ENCODE peak calls at places on chromosomes 4 and X, in six cellular contexts. One of them, this sample, is unnamed.

GRCh38 chr4:101019941-101020401 is 327.4 kb downstream of the PPP3CA start:
- DNase-seq in naive thymus-derived CD4-positive, alpha-beta T cell: no peak
- DNase-seq in fibroblast of the conjunctiva: no peak
- DNase-seq in T-cell: peak
- DNase-seq in NCI-H69: no peak
- DNase-seq in CD4-positive, CD25-positive, alpha-beta regulatory T cell: peak
- DNase-seq in this sample: no peak

GRCh38 chrX:23503835-23504539 is 163.3 kb upstream of the PRDX4 start:
- DNase-seq in naive thymus-derived CD4-positive, alpha-beta T cell: no peak
- DNase-seq in fibroblast of the conjunctiva: no peak
- DNase-seq in T-cell: no peak
- DNase-seq in NCI-H69: peak
- DNase-seq in CD4-positive, CD25-positive, alpha-beta regulatory T cell: no peak
- DNase-seq in this sample: peak

GRCh38 chrX:81263067-81263466 is 61.2 kb downstream of the SH3BGRL start:
- DNase-seq in naive thymus-derived CD4-positive, alpha-beta T cell: no peak
- DNase-seq in fibroblast of the conjunctiva: no peak
- DNase-seq in T-cell: no peak
- DNase-seq in NCI-H69: no peak
- DNase-seq in CD4-positive, CD25-positive, alpha-beta regulatory T cell: no peak
- DNase-seq in this sample: no peak

GRCh38 chr4:13515268-13515667 is 29.0 kb downstream of the NKX3-2 start:
- DNase-seq in naive thymus-derived CD4-positive, alpha-beta T cell: no peak
- DNase-seq in fibroblast of the conjunctiva: no peak
- DNase-seq in T-cell: no peak
- DNase-seq in NCI-H69: peak
- DNase-seq in CD4-positive, CD25-positive, alpha-beta regulatory T cell: no peak
- DNase-seq in this sample: no peak

GRCh38 chr4:7156273-7157139 is 35.8 kb upstream of the SORCS2 start:
- DNase-seq in naive thymus-derived CD4-positive, alpha-beta T cell: no peak
- DNase-seq in fibroblast of the conjunctiva: peak
- DNase-seq in T-cell: no peak
- DNase-seq in NCI-H69: no peak
- DNase-seq in CD4-positive, CD25-positive, alpha-beta regulatory T cell: no peak
- DNase-seq in this sample: no peak

GRCh38 chr4:2981256-2981804 is 18.0 kb downstream of the GRK4 start:
- DNase-seq in naive thymus-derived CD4-positive, alpha-beta T cell: no peak
- DNase-seq in fibroblast of the conjunctiva: no peak
- DNase-seq in T-cell: no peak
- DNase-seq in NCI-H69: no peak
- DNase-seq in CD4-positive, CD25-positive, alpha-beta regulatory T cell: no peak
- DNase-seq in this sample: no peak

GRCh38 chr4:46999584-46999983 is 6.2 kb upstream of the GABRA4 start:
- DNase-seq in naive thymus-derived CD4-positive, alpha-beta T cell: no peak
- DNase-seq in fibroblast of the conjunctiva: no peak
- DNase-seq in T-cell: no peak
- DNase-seq in NCI-H69: no peak
- DNase-seq in CD4-positive, CD25-positive, alpha-beta regulatory T cell: no peak
- DNase-seq in this sample: no peak

GRCh38 chr4:86921608-86922252 is 13.1 kb upstream of the AFF1 start:
- DNase-seq in naive thymus-derived CD4-positive, alpha-beta T cell: no peak
- DNase-seq in fibroblast of the conjunctiva: no peak
- DNase-seq in T-cell: no peak
- DNase-seq in NCI-H69: no peak
- DNase-seq in CD4-positive, CD25-positive, alpha-beta regulatory T cell: no peak
- DNase-seq in this sample: no peak

GRCh38 chr4:135316266-135316779 is 1114.7 kb upstream of the PABPC4L start:
- DNase-seq in naive thymus-derived CD4-positive, alpha-beta T cell: no peak
- DNase-seq in fibroblast of the conjunctiva: no peak
- DNase-seq in T-cell: no peak
- DNase-seq in NCI-H69: no peak
- DNase-seq in CD4-positive, CD25-positive, alpha-beta regulatory T cell: no peak
- DNase-seq in this sample: no peak

GRCh38 chr4:4640692-4641091 is 98.8 kb upstream of the STX18 start:
- DNase-seq in naive thymus-derived CD4-positive, alpha-beta T cell: no peak
- DNase-seq in fibroblast of the conjunctiva: no peak
- DNase-seq in T-cell: no peak
- DNase-seq in NCI-H69: no peak
- DNase-seq in CD4-positive, CD25-positive, alpha-beta regulatory T cell: no peak
- DNase-seq in this sample: no peak

GRCh38 chr4:81466841-81467671 is 4.7 kb downstream of the RASGEF1B start:
- DNase-seq in naive thymus-derived CD4-positive, alpha-beta T cell: peak
- DNase-seq in fibroblast of the conjunctiva: peak
- DNase-seq in T-cell: peak
- DNase-seq in NCI-H69: peak
- DNase-seq in CD4-positive, CD25-positive, alpha-beta regulatory T cell: peak
- DNase-seq in this sample: peak

This sample was measured in GM04504.